ENCODE peak calls at places on chromosome 10, in eight cellular contexts. One of them, this sample, is unnamed.

GRCh38 chr10:63005246-63005645 is 127.9 kb upstream of the NRBF2 start:
- DNase-seq in small intestine: no peak
- DNase-seq in CD8-positive, alpha-beta T cell: no peak
- DNase-seq in tibial artery: no peak
- DNase-seq in BE2C: no peak
- DNase-seq in IMR-90: no peak
- DNase-seq in astrocyte: peak; percentile 83
- DNase-seq in aorta: no peak
- DNase-seq in this sample: no peak

GRCh38 chr10:110615057-110615630 is 29.0 kb upstream of the RBM20 start:
- DNase-seq in small intestine: no peak
- DNase-seq in CD8-positive, alpha-beta T cell: no peak
- DNase-seq in tibial artery: no peak
- DNase-seq in BE2C: no peak
- DNase-seq in IMR-90: peak; percentile 47
- DNase-seq in astrocyte: peak; percentile 31
- DNase-seq in aorta: no peak
- DNase-seq in this sample: no peak

GRCh38 chr10:81838950-81839349 is 36.0 kb upstream of the NRG3 start:
- DNase-seq in small intestine: no peak
- DNase-seq in CD8-positive, alpha-beta T cell: no peak
- DNase-seq in tibial artery: no peak
- DNase-seq in BE2C: no peak
- DNase-seq in IMR-90: no peak
- DNase-seq in astrocyte: no peak
- DNase-seq in aorta: no peak
- DNase-seq in this sample: no peak

GRCh38 chr10:62046522-62047239 is 145.2 kb downstream of the ARID5B start:
- DNase-seq in small intestine: no peak
- DNase-seq in CD8-positive, alpha-beta T cell: no peak
- DNase-seq in tibial artery: no peak
- DNase-seq in BE2C: peak; percentile 24
- DNase-seq in IMR-90: peak; percentile 47
- DNase-seq in astrocyte: peak; percentile 74
- DNase-seq in aorta: no peak
- DNase-seq in this sample: peak; percentile 83

GRCh38 chr10:48289652-48290238 is 15.2 kb upstream of the FRMPD2 start:
- DNase-seq in small intestine: peak; percentile 42
- DNase-seq in CD8-positive, alpha-beta T cell: no peak
- DNase-seq in tibial artery: no peak
- DNase-seq in BE2C: peak; percentile 57
- DNase-seq in IMR-90: peak; percentile 40
- DNase-seq in astrocyte: no peak
- DNase-seq in aorta: peak; percentile 61
- DNase-seq in this sample: no peak

GRCh38 chr10:78451592-78451991 is 417.9 kb downstream of the RPS24 start:
- DNase-seq in small intestine: peak; percentile 8
- DNase-seq in CD8-positive, alpha-beta T cell: no peak
- DNase-seq in tibial artery: peak; percentile 54
- DNase-seq in BE2C: peak; percentile 76
- DNase-seq in IMR-90: peak; percentile 16
- DNase-seq in astrocyte: no peak
- DNase-seq in aorta: peak; percentile 57
- DNase-seq in this sample: peak; percentile 77

GRCh38 chr10:66928000-66928770 is 2.3 kb downstream of the LRRTM3 start:
- DNase-seq in small intestine: no peak
- DNase-seq in CD8-positive, alpha-beta T cell: no peak
- DNase-seq in tibial artery: no peak
- DNase-seq in BE2C: peak; percentile 36
- DNase-seq in IMR-90: peak; percentile 12
- DNase-seq in astrocyte: peak; percentile 3
- DNase-seq in aorta: no peak
- DNase-seq in this sample: no peak

GRCh38 chr10:77247076-77247561 is 390.5 kb downstream of the KCNMA1 start:
- DNase-seq in small intestine: peak; percentile 8
- DNase-seq in CD8-positive, alpha-beta T cell: no peak
- DNase-seq in tibial artery: no peak
- DNase-seq in BE2C: no peak
- DNase-seq in IMR-90: peak; percentile 77
- DNase-seq in astrocyte: peak; percentile 77
- DNase-seq in aorta: no peak
- DNase-seq in this sample: no peak

GRCh38 chr10:29784175-29784773 is 149.5 kb upstream of the SVIL start:
- DNase-seq in small intestine: no peak
- DNase-seq in CD8-positive, alpha-beta T cell: no peak
- DNase-seq in tibial artery: peak; percentile 92
- DNase-seq in BE2C: no peak
- DNase-seq in IMR-90: peak; percentile 100
- DNase-seq in astrocyte: peak; percentile 100
- DNase-seq in aorta: peak; percentile 78
- DNase-seq in this sample: peak; percentile 68

GRCh38 chr10:8349610-8350249 is 295.2 kb downstream of the GATA3 start:
- DNase-seq in small intestine: no peak
- DNase-seq in CD8-positive, alpha-beta T cell: no peak
- DNase-seq in tibial artery: no peak
- DNase-seq in BE2C: no peak
- DNase-seq in IMR-90: no peak
- DNase-seq in astrocyte: no peak
- DNase-seq in aorta: no peak
- DNase-seq in this sample: no peak

GRCh38 chr10:72263613-72264241 is 10.0 kb upstream of the DDIT4 start:
- DNase-seq in small intestine: peak; percentile 92
- DNase-seq in CD8-positive, alpha-beta T cell: no peak
- DNase-seq in tibial artery: no peak
- DNase-seq in BE2C: peak; percentile 46
- DNase-seq in IMR-90: no peak
- DNase-seq in astrocyte: no peak
- DNase-seq in aorta: no peak
- DNase-seq in this sample: no peak

DNA sequence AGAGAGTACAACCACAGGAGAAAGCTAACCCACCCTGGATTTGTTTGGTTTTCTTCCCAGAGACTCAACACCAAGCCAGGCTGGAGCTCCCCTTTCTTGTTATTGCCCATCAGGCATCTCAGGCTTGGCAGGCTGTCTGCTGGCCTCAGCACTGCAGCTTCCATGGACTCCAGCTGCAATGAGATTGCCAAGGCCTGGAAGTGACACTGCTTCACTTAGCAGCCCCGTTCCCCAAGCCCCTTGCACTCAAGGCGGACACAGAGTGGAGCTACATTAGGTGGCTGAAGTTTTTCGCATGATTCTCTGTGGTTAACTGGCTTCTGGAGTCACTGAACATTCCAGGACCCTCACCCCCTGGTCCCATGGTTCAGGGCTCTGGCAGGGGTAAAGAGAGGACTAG is 163.1 kb upstream of the GDF10 start:
- DNase-seq in small intestine: no peak
- DNase-seq in CD8-positive, alpha-beta T cell: no peak
- DNase-seq in tibial artery: no peak
- DNase-seq in BE2C: no peak
- DNase-seq in IMR-90: peak; percentile 49
- DNase-seq in astrocyte: no peak
- DNase-seq in aorta: no peak
- DNase-seq in this sample: no peak
- H3K4me3 ChIP-seq in small intestine: no peak overlapping the region
- H3K4me3 ChIP-seq in CD8-positive, alpha-beta T cell: no peak overlapping the region
- H3K4me3 ChIP-seq in tibial artery: no peak overlapping the region
- H3K4me3 ChIP-seq in BE2C: no peak overlapping the region
- H3K4me3 ChIP-seq in IMR-90: no peak overlapping the region
- H3K4me3 ChIP-seq in astrocyte: no peak overlapping the region
- H3K4me3 ChIP-seq in aorta: no peak overlapping the region
- H3K4me3 ChIP-seq in this sample: no peak overlapping the region

GRCh38 chr10:1417574-1417973 is 319.8 kb downstream of the ADARB2 start:
- DNase-seq in small intestine: no peak
- DNase-seq in CD8-positive, alpha-beta T cell: no peak
- DNase-seq in tibial artery: peak; percentile 45
- DNase-seq in BE2C: no peak
- DNase-seq in IMR-90: no peak
- DNase-seq in astrocyte: no peak
- DNase-seq in aorta: no peak
- DNase-seq in this sample: no peak
- H3K27me3 ChIP-seq in small intestine: no peaks in the 10 kb centered on the region
- H3K27me3 ChIP-seq in CD8-positive, alpha-beta T cell: no peaks in the 10 kb centered on the region
- H3K27me3 ChIP-seq in tibial artery: no peaks in the 10 kb centered on the region
- H3K27me3 ChIP-seq in BE2C: no peaks in the 10 kb centered on the region
- H3K27me3 ChIP-seq in IMR-90: no peaks in the 10 kb centered on the region
- H3K27me3 ChIP-seq in astrocyte: peaks cover 3% of the 10 kb centered on the region
- H3K27me3 ChIP-seq in aorta: no peaks in the 10 kb centered on the region
- H3K27me3 ChIP-seq in this sample: no peaks in the 10 kb centered on the region

DNA sequence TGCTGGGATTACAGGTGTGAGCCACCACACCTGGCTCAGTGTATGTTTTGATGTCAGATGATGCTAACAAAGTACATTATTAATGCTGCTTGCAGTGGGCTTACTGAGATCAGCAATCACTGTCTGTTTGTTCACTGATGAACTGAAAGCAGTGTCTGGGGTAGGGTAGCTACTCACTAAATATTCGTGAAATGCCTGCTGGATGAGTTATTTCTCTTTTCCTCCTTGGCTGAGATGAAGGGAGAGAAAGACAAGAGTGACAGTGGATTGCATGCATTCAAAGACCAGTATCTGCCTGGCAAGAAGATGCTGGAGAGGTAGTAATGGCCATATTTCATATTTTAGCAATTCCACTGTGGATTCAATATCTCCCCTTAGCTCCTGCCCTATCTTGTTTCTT is 32.3 kb downstream of the FAM107B start:
- DNase-seq in small intestine: no peak
- DNase-seq in CD8-positive, alpha-beta T cell: no peak
- DNase-seq in tibial artery: no peak
- DNase-seq in BE2C: no peak
- DNase-seq in IMR-90: no peak
- DNase-seq in astrocyte: no peak
- DNase-seq in aorta: no peak
- DNase-seq in this sample: no peak
- H3K4me3 ChIP-seq in small intestine: no peak overlapping the region
- H3K4me3 ChIP-seq in CD8-positive, alpha-beta T cell: no peak overlapping the region
- H3K4me3 ChIP-seq in tibial artery: no peak overlapping the region
- H3K4me3 ChIP-seq in BE2C: no peak overlapping the region
- H3K4me3 ChIP-seq in IMR-90: no peak overlapping the region
- H3K4me3 ChIP-seq in astrocyte: no peak overlapping the region
- H3K4me3 ChIP-seq in aorta: no peak overlapping the region
- H3K4me3 ChIP-seq in this sample: no peak overlapping the region

GRCh38 chr10:102411341-102412255 is 7.0 kb downstream of the PSD start:
- DNase-seq in small intestine: no peak
- DNase-seq in CD8-positive, alpha-beta T cell: no peak
- DNase-seq in tibial artery: no peak
- DNase-seq in BE2C: no peak
- DNase-seq in IMR-90: no peak
- DNase-seq in astrocyte: no peak
- DNase-seq in aorta: no peak
- DNase-seq in this sample: peak; percentile 9
- H3K27me3 ChIP-seq in small intestine: peaks cover 31% of the 10 kb centered on the region
- H3K27me3 ChIP-seq in CD8-positive, alpha-beta T cell: no peaks in the 10 kb centered on the region
- H3K27me3 ChIP-seq in tibial artery: no peaks in the 10 kb centered on the region
- H3K27me3 ChIP-seq in BE2C: no peaks in the 10 kb centered on the region
- H3K27me3 ChIP-seq in IMR-90: peaks cover 68% of the 10 kb centered on the region
- H3K27me3 ChIP-seq in astrocyte: peaks cover 20% of the 10 kb centered on the region
- H3K27me3 ChIP-seq in aorta: no peaks in the 10 kb centered on the region
- H3K27me3 ChIP-seq in this sample: peaks cover 13% of the 10 kb centered on the region

GRCh38 chr10:131972474-131973071 is 9.2 kb downstream of the BNIP3 start:
- DNase-seq in small intestine: peak; percentile 18
- DNase-seq in CD8-positive, alpha-beta T cell: no peak
- DNase-seq in tibial artery: peak; percentile 69
- DNase-seq in BE2C: peak; percentile 75
- DNase-seq in IMR-90: peak; percentile 36
- DNase-seq in astrocyte: no peak
- DNase-seq in aorta: no peak
- DNase-seq in this sample: no peak
- H3K4me3 ChIP-seq in small intestine: no peak overlapping the region
- H3K4me3 ChIP-seq in CD8-positive, alpha-beta T cell: peak overlapping the region; percentile 52
- H3K4me3 ChIP-seq in tibial artery: no peak overlapping the region
- H3K4me3 ChIP-seq in BE2C: no peak overlapping the region
- H3K4me3 ChIP-seq in IMR-90: no peak overlapping the region
- H3K4me3 ChIP-seq in astrocyte: no peak overlapping the region
- H3K4me3 ChIP-seq in aorta: no peak overlapping the region
- H3K4me3 ChIP-seq in this sample: no peak overlapping the region

This sample was measured in uterus.